ENCODE peak calls at places on chromosomes 5 and 9, in four cellular contexts. K is aorta, V is fibroblast of pulmonary artery, D is left ventricle myocardium inferior. L is an unnamed sample.

GRCh38 chr5:178285399-178286225 is 53.0 kb upstream of the PHYKPL start:
- DNase-seq in K (peak), D (no peak), V (no peak), L (no peak)

GRCh38 chr5:111734013-111734412 is 23.0 kb downstream of the NREP start:
- DNase-seq in K (no peak), D (no peak), V (peak), L (no peak)

GRCh38 chr5:59571077-59571476 is 322.4 kb downstream of the PDE4D start:
- DNase-seq in K (no peak), V (no peak), D (no peak), L (no peak)

GRCh38 chr9:106916491-106917235 is 53.7 kb downstream of the ZNF462 start:
- DNase-seq in K (no peak), D (no peak), V (peak), L (no peak)

GRCh38 chr5:170420809-170421412 is 31.7 kb upstream of the KCNMB1 start:
- DNase-seq in K (peak), V (peak), D (peak), L (peak)

GRCh38 chr5:65809817-65810531 is 88.0 kb downstream of the NLN start:
- DNase-seq in K (peak), D (peak), V (peak), L (no peak)

GRCh38 chr5:151661096-151661495 is 25.6 kb downstream of the SPARC start:
- DNase-seq in D (no peak), K (no peak), V (no peak), L (no peak)

GRCh38 chr5:83256091-83256775 is 178.9 kb downstream of the XRCC4 start:
- DNase-seq in K (no peak), V (peak), D (no peak), L (no peak)

GRCh38 chr5:143396353-143396940 is 7.0 kb downstream of the NR3C1 start:
- DNase-seq in D (no peak), K (no peak), V (no peak), L (no peak)

GRCh38 chr5:176386491-176386890 is 1.9 kb downstream of the NOP16 start:
- DNase-seq in V (no peak), K (no peak), D (no peak), L (no peak)

GRCh38 chr9:115668506-115668905 is 485.1 kb upstream of the PAPPA start:
- DNase-seq in V (peak), K (no peak), D (no peak), L (no peak)

GRCh38 chr5:89330087-89330486 is 447.1 kb upstream of the MEF2C start:
- DNase-seq in K (no peak), V (no peak), D (no peak), L (no peak)

GRCh38 chr9:89670806-89671434 is 66.1 kb downstream of the GADD45G start:
- DNase-seq in V (no peak), K (no peak), D (no peak), L (no peak)

GRCh38 chr5:107129051-107129450 is 541.7 kb downstream of the EFNA5 start:
- DNase-seq in K (no peak), V (peak), D (no peak), L (no peak)

GRCh38 chr9:133103183-133103986 is 17.7 kb downstream of the RALGDS start:
- DNase-seq in D (peak), K (peak), V (peak), L (peak)

GRCh38 chr9:37002036-37002412 is 32.0 kb downstream of the PAX5 start:
- DNase-seq in K (no peak), D (no peak), V (no peak), L (no peak)

GRCh38 chr5:93511445-93511844 is 69.6 kb downstream of the NR2F1-AS1 start:
- DNase-seq in D (no peak), K (no peak), V (no peak), L (no peak)

GRCh38 chr5:149550267-149550582 is 1.0 kb downstream of the CSNK1A1 start:
- DNase-seq in V (peak), D (no peak), K (no peak), L (no peak)

GRCh38 chr9:91047993-91048607 is 246.5 kb downstream of the SYK start:
- DNase-seq in V (peak), K (no peak), D (no peak), L (peak)

GRCh38 chr9:4894076-4894475 is 91.0 kb upstream of the JAK2 start:
- DNase-seq in K (no peak), D (no peak), V (peak), L (no peak)

GRCh38 chr9:137218754-137219271 is 3.2 kb downstream of the RNF208 start:
- DNase-seq in V (peak), D (no peak), K (no peak), L (no peak)

GRCh38 chr9:129336601-129337286 is 158.7 kb upstream of the IER5L start:
- DNase-seq in V (peak), K (no peak), D (no peak), L (peak)

GRCh38 chr9:135905380-135906282 is 1.7 kb downstream of the CAMSAP1 start:
- DNase-seq in K (peak), V (no peak), D (no peak), L (peak)

GRCh38 chr9:14311940-14312572 is 1.9 kb downstream of the NFIB start:
- DNase-seq in K (no peak), D (no peak), V (no peak), L (no peak)

GRCh38 chr5:66518753-66519152 is 77.4 kb upstream of the MAST4 start:
- DNase-seq in K (no peak), V (peak), D (no peak), L (no peak)

GRCh38 chr9:110928604-110929003 is 109.7 kb downstream of the LPAR1 start:
- DNase-seq in D (no peak), V (no peak), K (no peak), L (no peak)

GRCh38 chr5:59185757-59186385 is 603.0 kb downstream of the RAB3C start:
- DNase-seq in V (no peak), K (no peak), D (no peak), L (no peak)

GRCh38 chr5:141001854-141002666 is 35.8 kb downstream of the PCDHAC2 start:
- DNase-seq in V (no peak), D (no peak), K (peak), L (no peak)

L was measured in activated T-helper 9 cell treated with anti-CD3 and anti-CD28 coated beads, Interleukin-2, amount 50 U/mL, for 16 hours.